ENCODE peak calls at places on chromosomes 5 and 9, in nine cellular contexts. P is fibroblast of lung; C is sigmoid colon; S is CD8-positive, alpha-beta T cell; J is tibial artery; F is cardiac muscle cell; N is Peyer's patch; H is upper lobe of right lung; I is bronchial epithelial cell. Z is an unnamed sample.

GRCh38 chr5:56159521-56159947 is 73.6 kb downstream of the ANKRD55 start:
- DNase-seq in P (no peak), C (no peak), S (no peak), J (no peak), F (peak; percentile 38), N (no peak), H (no peak), I (peak; percentile 14), Z (no peak)

GRCh38 chr9:92059669-92060068 is 55.5 kb downstream of the SPTLC1 start:
- DNase-seq in P (no peak), C (no peak), S (no peak), J (no peak), F (no peak), N (no peak), H (no peak), I (no peak), Z (no peak)

GRCh38 chr5:69493235-69493925 is 790 bp downstream of the OCLN start:
- DNase-seq in P (peak; percentile 28), C (no peak), S (no peak), J (no peak), F (peak; percentile 30), N (peak; percentile 73), H (peak; percentile 81), I (no peak), Z (peak; percentile 70)

GRCh38 chr9:72575673-72576072 is 54.3 kb downstream of the TMC1 start:
- DNase-seq in P (no peak), C (no peak), S (no peak), J (no peak), F (no peak), N (no peak), H (no peak), I (no peak), Z (no peak)

GRCh38 chr5:161027763-161028162 is 175.8 kb upstream of the ATP10B start:
- DNase-seq in P (no peak), C (no peak), S (no peak), J (no peak), F (no peak), N (no peak), H (no peak), I (no peak), Z (no peak)

GRCh38 chr9:137919649-137920101 is 42.1 kb downstream of the CACNA1B start:
- DNase-seq in P (no peak), C (no peak), S (no peak), J (no peak), F (no peak), N (no peak), H (no peak), I (no peak), Z (no peak)

GRCh38 chr5:124828731-124829130 is 82.3 kb upstream of the ZNF608 start:
- DNase-seq in P (no peak), C (no peak), S (no peak), J (no peak), F (no peak), N (no peak), H (no peak), I (no peak), Z (no peak)

GRCh38 chr5:10351199-10351881 is 2.2 kb upstream of the MARCHF6 start:
- DNase-seq in P (peak; percentile 81), C (no peak), S (no peak), J (no peak), F (peak; percentile 87), N (no peak), H (no peak), I (peak; percentile 95), Z (no peak)

GRCh38 chr5:12586406-12586805 is 682.2 kb upstream of the CTNND2 start:
- DNase-seq in P (no peak), C (no peak), S (no peak), J (no peak), F (no peak), N (no peak), H (no peak), I (no peak), Z (no peak)

GRCh38 chr5:164051745-164052144 is 546.3 kb downstream of the MAT2B start:
- DNase-seq in P (peak; percentile 25), C (no peak), S (no peak), J (no peak), F (peak; percentile 52), N (no peak), H (no peak), I (peak; percentile 1), Z (no peak)

GRCh38 chr5:35816881-35817521 is 39.7 kb upstream of the IL7R start:
- DNase-seq in P (no peak), C (no peak), S (no peak), J (no peak), F (no peak), N (no peak), H (no peak), I (no peak), Z (no peak)

GRCh38 chr5:14901462-14902051 is 30.0 kb upstream of the ANKH start:
- DNase-seq in P (peak; percentile 74), C (no peak), S (no peak), J (peak; percentile 32), F (peak; percentile 44), N (no peak), H (no peak), I (no peak), Z (peak; percentile 43)

GRCh38 chr9:122904466-122904822 is 715 bp downstream of the RC3H2 start:
- DNase-seq in P (peak; percentile 40), C (no peak), S (peak; percentile 33), J (peak; percentile 46), F (peak; percentile 48), N (no peak), H (peak; percentile 69), I (no peak), Z (peak; percentile 51)

GRCh38 chr5:109880907-109881685 is 191.4 kb downstream of the MAN2A1 start:
- DNase-seq in P (no peak), C (no peak), S (no peak), J (no peak), F (peak; percentile 14), N (no peak), H (no peak), I (no peak), Z (no peak)

GRCh38 chr5:143372187-143372829 is 31.2 kb downstream of the NR3C1 start:
- DNase-seq in P (peak; percentile 61), C (no peak), S (no peak), J (no peak), F (peak; percentile 66), N (no peak), H (no peak), I (peak; percentile 85), Z (no peak)

GRCh38 chr5:159210306-159210722 is 961 bp upstream of the RNF145 start:
- DNase-seq in P (peak; percentile 35), C (no peak), S (no peak), J (no peak), F (peak; percentile 35), N (no peak), H (no peak), I (peak; percentile 83), Z (no peak)

GRCh38 chr9:36632892-36633291 is 60.2 kb downstream of the MELK start:
- DNase-seq in P (peak; percentile 61), C (no peak), S (no peak), J (no peak), F (peak; percentile 60), N (no peak), H (no peak), I (peak; percentile 31), Z (no peak)

GRCh38 chr9:136516191-136516654 is 29.6 kb downstream of the NOTCH1 start:
- DNase-seq in P (no peak), C (no peak), S (no peak), J (no peak), F (no peak), N (no peak), H (no peak), I (no peak), Z (no peak)
- H3K36me3 ChIP-seq in P (peaks cover 45% of the 10 kb centered on the region), C (peaks cover 84% of the 10 kb centered on the region), S (peaks cover 32% of the 10 kb centered on the region), J (peaks cover 94% of the 10 kb centered on the region), F (peaks cover 8% of the 10 kb centered on the region), N (no peaks in the 10 kb centered on the region), H (peaks cover 82% of the 10 kb centered on the region), I (peaks cover 87% of the 10 kb centered on the region), Z (no peaks in the 10 kb centered on the region)

DNA sequence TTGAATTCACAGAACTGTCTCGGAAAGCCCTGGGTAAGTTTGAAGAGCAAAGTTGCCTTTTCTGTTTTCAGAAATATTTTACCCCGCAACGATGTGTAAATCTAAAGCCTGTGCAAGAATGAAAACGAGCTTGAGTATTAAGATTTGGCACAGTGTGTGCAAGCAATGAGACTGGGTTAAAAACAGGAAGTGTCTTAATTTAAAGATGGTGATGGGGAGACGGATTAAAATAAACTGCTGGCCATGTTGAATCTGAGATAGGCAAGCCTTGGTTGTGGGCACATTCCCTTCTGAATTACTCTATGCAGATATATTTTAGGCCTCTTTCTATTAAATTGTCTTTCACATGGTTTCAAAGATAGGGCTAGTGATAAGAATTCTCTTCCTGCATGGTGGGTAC is 294.2 kb upstream of the DMRT1 start:
- DNase-seq in P (no peak), C (no peak), S (no peak), J (no peak), F (peak; percentile 47), N (no peak), H (no peak), I (no peak), Z (no peak)
- H3K4me3 ChIP-seq in P (no peak overlapping the region), C (no peak overlapping the region), S (no peak overlapping the region), J (no peak overlapping the region), F (peak overlapping the region; percentile 3), N (no peak overlapping the region), H (no peak overlapping the region), I (no peak overlapping the region), Z (no peak overlapping the region)

DNA sequence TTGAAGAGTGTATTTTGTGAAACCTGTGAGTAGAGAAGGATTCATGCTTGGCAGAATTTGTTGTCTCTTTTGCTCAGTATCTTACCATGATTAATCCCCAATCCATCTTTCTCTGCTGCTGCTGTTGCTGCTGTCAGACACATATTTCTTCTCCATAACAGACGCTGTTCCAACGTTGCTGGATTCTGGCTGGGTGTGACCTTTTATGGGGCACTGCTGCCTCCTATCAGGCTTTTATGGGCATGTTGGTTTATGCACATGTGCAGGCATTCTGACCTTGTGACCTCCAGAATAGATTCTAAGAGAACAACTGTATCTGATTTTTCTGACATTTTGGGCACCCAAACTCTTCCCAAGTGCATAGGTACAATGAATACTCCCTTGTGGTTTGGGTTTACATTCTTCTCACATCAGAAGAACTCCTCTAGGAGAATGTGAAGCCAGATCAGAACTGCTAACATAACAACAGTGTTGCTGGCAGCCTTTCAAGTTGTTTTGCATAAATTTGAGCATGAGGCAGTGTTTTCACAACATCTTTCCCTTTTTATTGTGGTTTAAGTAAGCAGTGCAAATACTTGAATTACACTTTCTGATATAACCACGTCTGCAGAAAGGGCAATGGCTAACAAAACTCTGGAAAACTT is 9.2 kb upstream of the ISL1 start:
- DNase-seq in P (no peak), C (no peak), S (no peak), J (no peak), F (no peak), N (no peak), H (no peak), I (no peak), Z (no peak)
- TF ChIP-seq CTCF in P (no peak), C (no peak), S (no peak), J (no peak), F (no peak), N (peak; percentile 7), H (no peak), I (no peak), Z (no peak)

GRCh38 chr5:79529110-79529509 is 15.2 kb upstream of the HOMER1 start:
- DNase-seq in P (no peak), C (no peak), S (no peak), J (no peak), F (no peak), N (no peak), H (no peak), I (no peak), Z (no peak)
- H3K36me3 ChIP-seq in P (no peaks in the 10 kb centered on the region), C (no peaks in the 10 kb centered on the region), S (no peaks in the 10 kb centered on the region), J (no peaks in the 10 kb centered on the region), F (no peaks in the 10 kb centered on the region), N (no peaks in the 10 kb centered on the region), H (no peaks in the 10 kb centered on the region), I (no peaks in the 10 kb centered on the region), Z (no peaks in the 10 kb centered on the region)

Z was measured in Caco-2.